ENCODE peak calls at places on chromosomes 12 and 14, in eight cellular contexts. W is HS-27A; T is lung microvascular endothelial cell; O is stimulated activated CD8-positive, alpha-beta memory T cell treated with anti-CD3 and anti-CD28 coated beads, Interleukin-7, amount 100 ng/mL, for 4 hours; Y is mesendoderm; Q is heart left ventricle; G is anterior cingulate cortex; S is EL. C is an unnamed sample.

GRCh38 chr14:21084988-21085853 is 13.2 kb downstream of the ZNF219 start:
- DNase-seq in W (no peak), T (peak), O (no peak), Y (no peak), Q (no peak), G (no peak), S (peak), C (no peak)

GRCh38 chr12:124917841-124918621 is 3.6 kb upstream of the UBC start:
- DNase-seq in W (no peak), T (no peak), O (no peak), Y (peak), Q (no peak), G (no peak), S (no peak), C (no peak)

GRCh38 chr12:131872154-131873046 is 22.0 kb upstream of the ULK1 start:
- DNase-seq in W (no peak), T (peak), O (no peak), Y (peak), Q (no peak), G (no peak), S (peak), C (peak)

GRCh38 chr12:78375461-78375860 is 489.1 kb upstream of the SYT1 start:
- DNase-seq in W (no peak), T (no peak), O (no peak), Y (no peak), Q (no peak), G (no peak), S (no peak), C (no peak)

GRCh38 chr14:59707778-59708635 is 131.4 kb upstream of the CCDC175 start:
- DNase-seq in W (no peak), T (peak), O (no peak), Y (no peak), Q (no peak), G (no peak), S (no peak), C (no peak)

GRCh38 chr14:102770910-102771543 is 6.2 kb upstream of the TRAF3 start:
- DNase-seq in W (no peak), T (no peak), O (no peak), Y (no peak), Q (no peak), G (no peak), S (no peak), C (no peak)

GRCh38 chr14:68968051-68968450 is 11.1 kb downstream of the ACTN1 start:
- DNase-seq in W (no peak), T (no peak), O (peak), Y (no peak), Q (no peak), G (no peak), S (no peak), C (no peak)

GRCh38 chr12:6180300-6181051 is 19.7 kb upstream of the CD9 start:
- DNase-seq in W (peak), T (peak), O (no peak), Y (no peak), Q (peak), G (no peak), S (peak), C (peak)

GRCh38 chr14:94401083-94401482 is 12.7 kb upstream of the SERPINA1 start:
- DNase-seq in W (no peak), T (no peak), O (no peak), Y (no peak), Q (no peak), G (no peak), S (peak), C (peak)

GRCh38 chr14:99177876-99178630 is 93.9 kb downstream of the BCL11B start:
- DNase-seq in W (no peak), T (no peak), O (no peak), Y (no peak), Q (no peak), G (no peak), S (no peak), C (no peak)

GRCh38 chr12:111458773-111459172 is 53.0 kb downstream of the SH2B3 start:
- DNase-seq in W (no peak), T (no peak), O (no peak), Y (no peak), Q (no peak), G (no peak), S (no peak), C (no peak)

GRCh38 chr14:88986146-88986841 is 161.8 kb downstream of the TTC8 start:
- DNase-seq in W (peak), T (peak), O (no peak), Y (no peak), Q (peak), G (no peak), S (peak), C (peak)

GRCh38 chr14:104370256-104370870 is 209.2 kb upstream of the C14orf180 start:
- DNase-seq in W (no peak), T (no peak), O (no peak), Y (peak), Q (no peak), G (no peak), S (no peak), C (no peak)

GRCh38 chr12:58905422-58905821 is 14.9 kb downstream of the LRIG3 start:
- DNase-seq in W (no peak), T (no peak), O (no peak), Y (no peak), Q (no peak), G (no peak), S (no peak), C (no peak)

GRCh38 chr12:1282670-1283361 is 291.8 kb downstream of the ERC1 start:
- DNase-seq in W (no peak), T (no peak), O (no peak), Y (no peak), Q (peak), G (peak), S (no peak), C (no peak)

GRCh38 chr12:70543444-70543843 is 93.8 kb downstream of the PTPRB start:
- DNase-seq in W (peak), T (peak), O (no peak), Y (peak), Q (peak), G (no peak), S (peak), C (peak)

GRCh38 chr12:3168775-3169221 is 91.6 kb downstream of the TSPAN9 start:
- DNase-seq in W (no peak), T (peak), O (no peak), Y (peak), Q (no peak), G (peak), S (peak), C (peak)

GRCh38 chr14:81516941-81517797 is 16.5 kb downstream of the SEL1L start:
- DNase-seq in W (no peak), T (peak), O (no peak), Y (peak), Q (peak), G (no peak), S (peak), C (peak)

GRCh38 chr14:43449291-43449690 is 1057.8 kb downstream of the FSCB start:
- DNase-seq in W (no peak), T (no peak), O (no peak), Y (no peak), Q (no peak), G (no peak), S (no peak), C (no peak)

GRCh38 chr12:46219892-46220655 is 48.8 kb downstream of the SLC38A1 start:
- DNase-seq in W (peak), T (peak), O (peak), Y (peak), Q (no peak), G (no peak), S (peak), C (peak)

GRCh38 chr14:71555654-71556559 is 376.3 kb upstream of the RGS6 start:
- DNase-seq in W (no peak), T (peak), O (peak), Y (no peak), Q (no peak), G (no peak), S (peak), C (no peak)

GRCh38 chr12:107992870-107993451 is 136.1 kb upstream of the WSCD2 start:
- DNase-seq in W (peak), T (peak), O (no peak), Y (peak), Q (no peak), G (no peak), S (peak), C (no peak)

GRCh38 chr14:34113051-34113511 is 162.2 kb upstream of the EGLN3 start:
- DNase-seq in W (no peak), T (no peak), O (no peak), Y (peak), Q (no peak), G (no peak), S (peak), C (no peak)

GRCh38 chr14:33529773-33530172 is 421.1 kb downstream of the EGLN3 start:
- DNase-seq in W (no peak), T (no peak), O (no peak), Y (no peak), Q (no peak), G (no peak), S (no peak), C (no peak)

GRCh38 chr12:80709811-80710726 is 2.6 kb downstream of the MYF6 start:
- DNase-seq in W (no peak), T (no peak), O (no peak), Y (peak), Q (no peak), G (no peak), S (no peak), C (no peak)

GRCh38 chr14:49975286-49975685 is 82.4 kb downstream of the ARF6 start:
- DNase-seq in W (no peak), T (peak), O (no peak), Y (no peak), Q (no peak), G (no peak), S (peak), C (peak)

GRCh38 chr14:38079268-38079667 is 128.4 kb upstream of the SSTR1 start:
- DNase-seq in W (no peak), T (no peak), O (no peak), Y (no peak), Q (no peak), G (no peak), S (no peak), C (no peak)

GRCh38 chr12:80273144-80273543 is 170.9 kb upstream of the PTPRQ start:
- DNase-seq in W (no peak), T (no peak), O (no peak), Y (no peak), Q (no peak), G (no peak), S (no peak), C (no peak)

GRCh38 chr14:99391671-99392070 is 89.0 kb downstream of the SETD3 start:
- DNase-seq in W (no peak), T (peak), O (no peak), Y (no peak), Q (no peak), G (no peak), S (peak), C (no peak)

GRCh38 chr12:118061876-118062791 is 1.2 kb upstream of the WSB2 start:
- DNase-seq in W (no peak), T (peak), O (peak), Y (peak), Q (peak), G (no peak), S (peak), C (no peak)

GRCh38 chr12:49867580-49868341 is 24.9 kb upstream of the BCDIN3D start:
- DNase-seq in W (peak), T (no peak), O (no peak), Y (peak), Q (no peak), G (no peak), S (no peak), C (no peak)

GRCh38 chr12:107126688-107127481 is 33.5 kb upstream of the CRY1 start:
- DNase-seq in W (no peak), T (peak), O (no peak), Y (no peak), Q (no peak), G (no peak), S (no peak), C (no peak)

GRCh38 chr14:74505831-74506230 is 12.3 kb downstream of the ISCA2 start:
- DNase-seq in W (no peak), T (no peak), O (no peak), Y (no peak), Q (no peak), G (no peak), S (no peak), C (no peak)

GRCh38 chr12:93650626-93651025 is 26.5 kb upstream of the CRADD start:
- DNase-seq in W (no peak), T (no peak), O (no peak), Y (no peak), Q (no peak), G (no peak), S (no peak), C (no peak)

C was measured in skeletal muscle cell.